ENCODE peak calls at places on chromosome 7, in nine cellular contexts. E is pancreas; A is psoas muscle; P is heart right ventricle; Z is tibial nerve; W is GM12878; N is mucosa of descending colon; D is HAP-1; Q is effector memory CD4-positive, alpha-beta T cell. R is an unnamed sample.
A peak's percentile ranks its signal among the peaks of the same experiment; 100 is the strongest.

GRCh38 chr7:69232445-69233376 is 365.6 kb upstream of the AUTS2 start:
- DNase-seq in E (no peak), A (no peak), P (no peak), Z (no peak), W (no peak), N (no peak), D (no peak), Q (no peak), R (no peak)

GRCh38 chr7:147509859-147510542 is 1080.6 kb upstream of the C7orf33 start:
- DNase-seq in E (no peak), A (no peak), P (no peak), Z (no peak), W (no peak), N (no peak), D (no peak), Q (no peak), R (no peak)

GRCh38 chr7:22204312-22204711 is 152.6 kb downstream of the RAPGEF5 start:
- DNase-seq in E (no peak), A (no peak), P (no peak), Z (no peak), W (no peak), N (no peak), D (no peak), Q (no peak), R (no peak)

GRCh38 chr7:926061-927030 is 28.1 kb downstream of the ADAP1 start:
- DNase-seq in E (peak; percentile 51), A (peak; percentile 48), P (no peak), Z (peak; percentile 47), W (no peak), N (peak; percentile 93), D (no peak), Q (no peak), R (peak; percentile 62)

GRCh38 chr7:113128028-113128427 is 9.7 kb upstream of the SMIM30 start:
- DNase-seq in E (no peak), A (no peak), P (no peak), Z (no peak), W (no peak), N (no peak), D (no peak), Q (no peak), R (no peak)

GRCh38 chr7:27793780-27794179 is 53.8 kb downstream of the TAX1BP1 start:
- DNase-seq in E (no peak), A (no peak), P (no peak), Z (no peak), W (no peak), N (no peak), D (no peak), Q (no peak), R (no peak)

GRCh38 chr7:135911091-135911490 is 66.1 kb downstream of the MTPN start:
- DNase-seq in E (no peak), A (no peak), P (peak; percentile 40), Z (no peak), W (no peak), N (no peak), D (no peak), Q (no peak), R (no peak)

GRCh38 chr7:12708314-12708713 is 20.9 kb downstream of the ARL4A start:
- DNase-seq in E (no peak), A (no peak), P (no peak), Z (no peak), W (no peak), N (no peak), D (no peak), Q (no peak), R (no peak)

GRCh38 chr7:44081266-44081748 is 1.0 kb downstream of the POLM start:
- DNase-seq in E (no peak), A (peak; percentile 37), P (no peak), Z (no peak), W (no peak), N (no peak), D (no peak), Q (peak; percentile 6), R (no peak)

GRCh38 chr7:44079221-44080021 is 2.9 kb downstream of the POLM start:
- DNase-seq in E (peak; percentile 26), A (no peak), P (no peak), Z (no peak), W (no peak), N (no peak), D (no peak), Q (no peak), R (no peak)

GRCh38 chr7:44078521-44078920 is 3.8 kb downstream of the POLM start:
- DNase-seq in E (peak; percentile 45), A (peak; percentile 53), P (no peak), Z (no peak), W (no peak), N (no peak), D (no peak), Q (no peak), R (no peak)

GRCh38 chr7:44080686-44081265 is 1.6 kb downstream of the POLM start:
- DNase-seq in E (no peak), A (no peak), P (no peak), Z (no peak), W (no peak), N (no peak), D (no peak), Q (no peak), R (peak; percentile 42)

GRCh38 chr7:44080118-44080517 is 2.2 kb downstream of the POLM start:
- DNase-seq in E (no peak), A (no peak), P (no peak), Z (no peak), W (no peak), N (no peak), D (no peak), Q (no peak), R (peak; percentile 54)
- H3K36me3 ChIP-seq in E (no peaks in the 10 kb centered on the region), A (peaks cover 55% of the 10 kb centered on the region), P (peaks cover 53% of the 10 kb centered on the region), Z (peaks cover 17% of the 10 kb centered on the region), W (peaks cover 28% of the 10 kb centered on the region), N (no peaks in the 10 kb centered on the region), D (peaks cover 49% of the 10 kb centered on the region), Q (peaks cover 55% of the 10 kb centered on the region), R (peaks cover 40% of the 10 kb centered on the region)

GRCh38 chr7:80105706-80106408 is 28.8 kb upstream of the GNAI1 start:
- DNase-seq in E (no peak), A (no peak), P (no peak), Z (no peak), W (no peak), N (no peak), D (no peak), Q (no peak), R (no peak)

GRCh38 chr7:80095545-80095944 is 39.1 kb upstream of the GNAI1 start:
- DNase-seq in E (no peak), A (no peak), P (no peak), Z (no peak), W (no peak), N (no peak), D (peak; percentile 22), Q (no peak), R (no peak)

GRCh38 chr7:80098795-80099194 is 35.8 kb upstream of the GNAI1 start:
- DNase-seq in E (no peak), A (no peak), P (no peak), Z (no peak), W (no peak), N (no peak), D (no peak), Q (no peak), R (no peak)

GRCh38 chr7:80097756-80098155 is 36.9 kb upstream of the GNAI1 start:
- DNase-seq in E (no peak), A (no peak), P (no peak), Z (no peak), W (no peak), N (no peak), D (no peak), Q (no peak), R (no peak)

DNA sequence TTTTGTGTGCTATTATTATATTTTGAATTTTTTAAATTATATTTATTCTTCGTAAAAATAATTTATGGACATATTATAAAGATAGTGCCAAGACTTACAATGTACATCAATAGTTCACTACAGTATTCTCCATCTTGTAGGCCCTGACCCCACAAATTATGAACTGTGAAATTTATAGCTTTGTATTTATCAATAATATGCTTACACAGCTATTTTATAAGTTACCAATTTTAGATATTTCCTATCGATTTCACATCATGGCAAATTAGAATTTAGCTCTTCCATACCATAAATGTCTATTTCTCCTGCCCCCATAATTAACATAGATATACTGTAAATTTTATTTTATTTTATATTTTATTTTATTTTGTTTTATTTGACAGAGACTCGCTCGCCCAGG is 34.4 kb upstream of the GNAI1 start:
- DNase-seq in E (no peak), A (no peak), P (no peak), Z (no peak), W (no peak), N (no peak), D (no peak), Q (no peak), R (no peak)
- H3K9me3 ChIP-seq in E (no peaks in the 10 kb centered on the region), A (no peaks in the 10 kb centered on the region), P (peaks cover 2% of the 10 kb centered on the region), Z (no peaks in the 10 kb centered on the region), W (no peaks in the 10 kb centered on the region), N (no peaks in the 10 kb centered on the region), D (no peaks in the 10 kb centered on the region), Q (no peaks in the 10 kb centered on the region), R (no peaks in the 10 kb centered on the region)

GRCh38 chr7:37282927-37283326 is 165.7 kb downstream of the ELMO1 start:
- DNase-seq in E (no peak), A (no peak), P (no peak), Z (no peak), W (no peak), N (no peak), D (no peak), Q (no peak), R (no peak)
- H3K36me3 ChIP-seq in E (no peaks in the 10 kb centered on the region), A (no peaks in the 10 kb centered on the region), P (no peaks in the 10 kb centered on the region), Z (no peaks in the 10 kb centered on the region), W (no peaks in the 10 kb centered on the region), N (no peaks in the 10 kb centered on the region), D (no peaks in the 10 kb centered on the region), Q (no peaks in the 10 kb centered on the region), R (no peaks in the 10 kb centered on the region)

GRCh38 chr7:64602086-64602485 is 39.2 kb upstream of the ZNF680 start:
- DNase-seq in E (no peak), A (no peak), P (no peak), Z (no peak), W (no peak), N (no peak), D (no peak), Q (no peak), R (no peak)

GRCh38 chr7:64603271-64603670 is 40.4 kb upstream of the ZNF680 start:
- DNase-seq in E (no peak), A (no peak), P (no peak), Z (no peak), W (no peak), N (no peak), D (no peak), Q (no peak), R (no peak)

GRCh38 chr7:64606385-64606784 is 43.5 kb upstream of the ZNF680 start:
- DNase-seq in E (no peak), A (no peak), P (no peak), Z (no peak), W (no peak), N (no peak), D (no peak), Q (no peak), R (no peak)

GRCh38 chr7:64599341-64599740 is 36.5 kb upstream of the ZNF680 start:
- DNase-seq in E (no peak), A (no peak), P (no peak), Z (no peak), W (no peak), N (no peak), D (no peak), Q (no peak), R (no peak)

DNA sequence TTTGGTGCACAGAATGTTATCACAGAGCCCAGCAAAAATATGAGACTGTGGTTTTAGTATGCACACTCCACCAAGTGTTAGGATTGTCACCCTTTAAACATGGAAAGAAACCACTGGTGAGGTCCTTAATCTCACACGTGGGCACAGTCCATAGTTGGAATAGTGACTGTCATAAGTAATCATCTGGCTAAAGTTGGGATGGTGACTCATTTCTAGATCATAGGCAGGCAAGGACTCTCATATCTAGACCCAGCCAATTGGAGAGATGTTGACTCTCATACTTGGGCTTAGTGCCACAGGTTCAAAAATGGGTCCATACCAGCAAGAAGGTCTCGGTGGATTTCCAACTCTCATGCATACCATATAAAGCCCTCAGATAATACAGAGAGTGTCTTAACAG is 39.6 kb upstream of the ZNF680 start:
- DNase-seq in E (no peak), A (no peak), P (no peak), Z (no peak), W (no peak), N (no peak), D (no peak), Q (no peak), R (no peak)
- H3K9me3 ChIP-seq in E (no peaks in the 10 kb centered on the region), A (no peaks in the 10 kb centered on the region), P (no peaks in the 10 kb centered on the region), Z (no peaks in the 10 kb centered on the region), W (no peaks in the 10 kb centered on the region), N (peaks cover 18% of the 10 kb centered on the region), D (no peaks in the 10 kb centered on the region), Q (no peaks in the 10 kb centered on the region), R (no peaks in the 10 kb centered on the region)